ENCODE peak calls at places on chromosomes 6 and 20, in nine cellular contexts. One of them, this sample, is unnamed. For H3K27me3, the result is how much of the 10 kb centered on the place peaks cover.

GRCh38 chr6:149855040-149855654 is 9.0 kb downstream of the LRP11 start:
- DNase-seq in tibial artery: no peak
- DNase-seq in fibroblast of lung: peak
- DNase-seq in CD8-positive, alpha-beta memory T cell: no peak
- DNase-seq in sigmoid colon: no peak
- DNase-seq in ovary: no peak
- DNase-seq in SJSA1: peak
- DNase-seq in cardiac muscle cell: peak
- DNase-seq in tibial nerve: no peak
- DNase-seq in this sample: no peak

GRCh38 chr6:104771258-104771832 is 88.4 kb downstream of the HACE1 start:
- DNase-seq in tibial artery: no peak
- DNase-seq in fibroblast of lung: peak
- DNase-seq in CD8-positive, alpha-beta memory T cell: peak
- DNase-seq in sigmoid colon: no peak
- DNase-seq in ovary: no peak
- DNase-seq in SJSA1: no peak
- DNase-seq in cardiac muscle cell: peak
- DNase-seq in tibial nerve: no peak
- DNase-seq in this sample: no peak

GRCh38 chr20:63036266-63036665 is 29.5 kb upstream of the BHLHE23 start:
- DNase-seq in tibial artery: no peak
- DNase-seq in fibroblast of lung: no peak
- DNase-seq in CD8-positive, alpha-beta memory T cell: no peak
- DNase-seq in sigmoid colon: peak
- DNase-seq in ovary: no peak
- DNase-seq in SJSA1: no peak
- DNase-seq in cardiac muscle cell: no peak
- DNase-seq in tibial nerve: no peak
- DNase-seq in this sample: no peak

GRCh38 chr20:20211274-20211987 is 156.5 kb upstream of the INSM1 start:
- DNase-seq in tibial artery: no peak
- DNase-seq in fibroblast of lung: no peak
- DNase-seq in CD8-positive, alpha-beta memory T cell: no peak
- DNase-seq in sigmoid colon: no peak
- DNase-seq in ovary: no peak
- DNase-seq in SJSA1: no peak
- DNase-seq in cardiac muscle cell: no peak
- DNase-seq in tibial nerve: no peak
- DNase-seq in this sample: no peak

GRCh38 chr6:6895929-6896328 is 211.8 kb upstream of the RREB1 start:
- DNase-seq in tibial artery: no peak
- DNase-seq in fibroblast of lung: no peak
- DNase-seq in CD8-positive, alpha-beta memory T cell: no peak
- DNase-seq in sigmoid colon: no peak
- DNase-seq in ovary: no peak
- DNase-seq in SJSA1: no peak
- DNase-seq in cardiac muscle cell: no peak
- DNase-seq in tibial nerve: no peak
- DNase-seq in this sample: no peak

GRCh38 chr6:108627692-108628565 is 67.2 kb downstream of the FOXO3 start:
- DNase-seq in tibial artery: no peak
- DNase-seq in fibroblast of lung: peak
- DNase-seq in CD8-positive, alpha-beta memory T cell: no peak
- DNase-seq in sigmoid colon: no peak
- DNase-seq in ovary: no peak
- DNase-seq in SJSA1: no peak
- DNase-seq in cardiac muscle cell: peak
- DNase-seq in tibial nerve: no peak
- DNase-seq in this sample: no peak

GRCh38 chr20:53001502-53002301 is 29.5 kb downstream of the TSHZ2 start:
- DNase-seq in tibial artery: no peak
- DNase-seq in fibroblast of lung: no peak
- DNase-seq in CD8-positive, alpha-beta memory T cell: peak
- DNase-seq in sigmoid colon: no peak
- DNase-seq in ovary: no peak
- DNase-seq in SJSA1: no peak
- DNase-seq in cardiac muscle cell: peak
- DNase-seq in tibial nerve: no peak
- DNase-seq in this sample: no peak

GRCh38 chr20:49843139-49843538 is 30.5 kb downstream of the SLC9A8 start:
- DNase-seq in tibial artery: no peak
- DNase-seq in fibroblast of lung: no peak
- DNase-seq in CD8-positive, alpha-beta memory T cell: no peak
- DNase-seq in sigmoid colon: no peak
- DNase-seq in ovary: no peak
- DNase-seq in SJSA1: no peak
- DNase-seq in cardiac muscle cell: no peak
- DNase-seq in tibial nerve: no peak
- DNase-seq in this sample: no peak

GRCh38 chr20:58852559-58853271 is at the start of gene GNAS:
- DNase-seq in tibial artery: no peak
- DNase-seq in fibroblast of lung: peak
- DNase-seq in CD8-positive, alpha-beta memory T cell: no peak
- DNase-seq in sigmoid colon: no peak
- DNase-seq in ovary: no peak
- DNase-seq in SJSA1: no peak
- DNase-seq in cardiac muscle cell: peak
- DNase-seq in tibial nerve: peak
- DNase-seq in this sample: peak

GRCh38 chr20:51800769-51801219 is 1.5 kb downstream of the SALL4 start:
- DNase-seq in tibial artery: no peak
- DNase-seq in fibroblast of lung: peak
- DNase-seq in CD8-positive, alpha-beta memory T cell: no peak
- DNase-seq in sigmoid colon: no peak
- DNase-seq in ovary: no peak
- DNase-seq in SJSA1: no peak
- DNase-seq in cardiac muscle cell: peak
- DNase-seq in tibial nerve: no peak
- DNase-seq in this sample: no peak

GRCh38 chr20:52379723-52380336 is 188.3 kb upstream of the ZFP64 start:
- DNase-seq in tibial artery: peak
- DNase-seq in fibroblast of lung: peak
- DNase-seq in CD8-positive, alpha-beta memory T cell: peak
- DNase-seq in sigmoid colon: no peak
- DNase-seq in ovary: no peak
- DNase-seq in SJSA1: no peak
- DNase-seq in cardiac muscle cell: peak
- DNase-seq in tibial nerve: peak
- DNase-seq in this sample: no peak

GRCh38 chr6:52139985-52140680 is 46.0 kb upstream of the IL17A start:
- DNase-seq in tibial artery: no peak
- DNase-seq in fibroblast of lung: no peak
- DNase-seq in CD8-positive, alpha-beta memory T cell: no peak
- DNase-seq in sigmoid colon: no peak
- DNase-seq in ovary: no peak
- DNase-seq in SJSA1: no peak
- DNase-seq in cardiac muscle cell: no peak
- DNase-seq in tibial nerve: no peak
- DNase-seq in this sample: no peak

GRCh38 chr6:57173886-57174510 is 1.9 kb downstream of the BAG2 start:
- DNase-seq in tibial artery: no peak
- DNase-seq in fibroblast of lung: peak
- DNase-seq in CD8-positive, alpha-beta memory T cell: no peak
- DNase-seq in sigmoid colon: no peak
- DNase-seq in ovary: no peak
- DNase-seq in SJSA1: peak
- DNase-seq in cardiac muscle cell: peak
- DNase-seq in tibial nerve: peak
- DNase-seq in this sample: no peak

GRCh38 chr6:57174511-57174907 is 2.4 kb downstream of the BAG2 start:
- DNase-seq in tibial artery: no peak
- DNase-seq in fibroblast of lung: no peak
- DNase-seq in CD8-positive, alpha-beta memory T cell: no peak
- DNase-seq in sigmoid colon: no peak
- DNase-seq in ovary: no peak
- DNase-seq in SJSA1: no peak
- DNase-seq in cardiac muscle cell: no peak
- DNase-seq in tibial nerve: no peak
- DNase-seq in this sample: no peak

GRCh38 chr6:57177545-57178225 is 5.6 kb downstream of the BAG2 start:
- DNase-seq in tibial artery: peak
- DNase-seq in fibroblast of lung: peak
- DNase-seq in CD8-positive, alpha-beta memory T cell: no peak
- DNase-seq in sigmoid colon: peak
- DNase-seq in ovary: peak
- DNase-seq in SJSA1: no peak
- DNase-seq in cardiac muscle cell: peak
- DNase-seq in tibial nerve: peak
- DNase-seq in this sample: no peak

GRCh38 chr6:57172136-57173055 is at the start of gene BAG2:
- DNase-seq in tibial artery: peak
- DNase-seq in fibroblast of lung: peak
- DNase-seq in CD8-positive, alpha-beta memory T cell: peak
- DNase-seq in sigmoid colon: peak
- DNase-seq in ovary: peak
- DNase-seq in SJSA1: peak
- DNase-seq in cardiac muscle cell: peak
- DNase-seq in tibial nerve: peak
- DNase-seq in this sample: peak

GRCh38 chr6:57173056-57173885 is 1.1 kb downstream of the BAG2 start:
- DNase-seq in tibial artery: no peak
- DNase-seq in fibroblast of lung: peak
- DNase-seq in CD8-positive, alpha-beta memory T cell: peak
- DNase-seq in sigmoid colon: no peak
- DNase-seq in ovary: peak
- DNase-seq in SJSA1: no peak
- DNase-seq in cardiac muscle cell: peak
- DNase-seq in tibial nerve: no peak
- DNase-seq in this sample: no peak
- H3K27ac ChIP-seq in tibial artery: peak
- H3K27ac ChIP-seq in fibroblast of lung: peak
- H3K27ac ChIP-seq in CD8-positive, alpha-beta memory T cell: peak
- H3K27ac ChIP-seq in sigmoid colon: peak
- H3K27ac ChIP-seq in ovary: peak
- H3K27ac ChIP-seq in SJSA1: peak
- H3K27ac ChIP-seq in cardiac muscle cell: peak
- H3K27ac ChIP-seq in tibial nerve: peak
- H3K27ac ChIP-seq in this sample: peak

GRCh38 chr20:3681352-3681930 is 369 bp downstream of the ADAM33 start:
- DNase-seq in tibial artery: no peak
- DNase-seq in fibroblast of lung: no peak
- DNase-seq in CD8-positive, alpha-beta memory T cell: no peak
- DNase-seq in sigmoid colon: peak
- DNase-seq in ovary: peak
- DNase-seq in SJSA1: no peak
- DNase-seq in cardiac muscle cell: no peak
- DNase-seq in tibial nerve: no peak
- DNase-seq in this sample: no peak

GRCh38 chr20:3679749-3680700 is 1.8 kb downstream of the ADAM33 start:
- DNase-seq in tibial artery: peak
- DNase-seq in fibroblast of lung: peak
- DNase-seq in CD8-positive, alpha-beta memory T cell: no peak
- DNase-seq in sigmoid colon: peak
- DNase-seq in ovary: peak
- DNase-seq in SJSA1: no peak
- DNase-seq in cardiac muscle cell: peak
- DNase-seq in tibial nerve: peak
- DNase-seq in this sample: no peak

GRCh38 chr20:3678893-3679720 is 2.7 kb downstream of the ADAM33 start:
- DNase-seq in tibial artery: no peak
- DNase-seq in fibroblast of lung: no peak
- DNase-seq in CD8-positive, alpha-beta memory T cell: no peak
- DNase-seq in sigmoid colon: peak
- DNase-seq in ovary: no peak
- DNase-seq in SJSA1: no peak
- DNase-seq in cardiac muscle cell: no peak
- DNase-seq in tibial nerve: peak
- DNase-seq in this sample: no peak

GRCh38 chr20:3680701-3681351 is 984 bp downstream of the ADAM33 start:
- DNase-seq in tibial artery: no peak
- DNase-seq in fibroblast of lung: peak
- DNase-seq in CD8-positive, alpha-beta memory T cell: no peak
- DNase-seq in sigmoid colon: peak
- DNase-seq in ovary: no peak
- DNase-seq in SJSA1: no peak
- DNase-seq in cardiac muscle cell: no peak
- DNase-seq in tibial nerve: no peak
- DNase-seq in this sample: no peak

DNA sequence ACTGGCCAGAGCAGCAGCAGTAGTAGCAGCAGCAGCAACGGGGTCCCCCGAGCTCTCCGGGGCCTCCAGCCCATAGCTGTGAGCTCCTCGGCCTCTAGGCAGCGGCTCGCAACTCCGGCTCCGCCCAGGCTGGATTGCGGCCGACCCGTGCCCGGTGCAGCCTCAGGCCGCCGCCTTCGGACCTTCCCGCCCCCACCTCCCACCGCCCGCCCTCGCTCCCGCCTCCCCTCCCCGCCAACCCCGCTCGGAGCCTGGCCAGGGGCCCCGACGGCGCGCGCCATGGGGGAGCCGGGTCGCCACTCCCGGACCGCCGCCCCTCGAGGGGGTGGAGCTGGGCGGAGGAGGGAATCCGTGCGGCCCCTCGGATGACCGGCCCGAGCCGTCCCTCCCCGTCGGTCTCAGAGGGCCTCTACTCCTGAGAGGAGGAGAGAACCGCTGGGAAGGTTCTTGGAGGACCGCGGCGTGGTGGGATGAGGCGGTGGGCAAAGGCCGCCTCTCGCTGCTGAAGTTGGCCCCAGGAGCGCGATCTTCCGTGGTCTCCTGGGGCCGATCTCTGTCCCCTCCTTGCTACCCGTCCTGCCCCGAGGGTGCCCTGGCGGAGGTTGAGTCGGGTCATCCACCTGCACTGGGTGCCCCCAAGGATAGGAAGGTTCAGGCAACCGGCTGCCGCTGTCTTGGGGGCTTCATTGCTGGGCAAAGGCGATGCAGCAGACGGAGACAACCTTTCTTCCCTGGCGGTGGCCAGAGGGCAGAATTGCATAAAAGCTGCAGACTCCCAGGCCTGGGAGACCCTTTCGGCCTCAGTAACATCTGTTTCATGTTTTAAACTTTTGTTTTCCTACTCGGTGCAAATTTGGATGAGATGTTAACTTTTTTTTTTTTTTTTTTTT is at the start of gene ADAM33:
- DNase-seq in tibial artery: no peak
- DNase-seq in fibroblast of lung: peak
- DNase-seq in CD8-positive, alpha-beta memory T cell: no peak
- DNase-seq in sigmoid colon: peak
- DNase-seq in ovary: peak
- DNase-seq in SJSA1: no peak
- DNase-seq in cardiac muscle cell: peak
- DNase-seq in tibial nerve: peak
- DNase-seq in this sample: no peak
- H3K27me3 ChIP-seq in tibial artery: under half
- H3K27me3 ChIP-seq in fibroblast of lung: under half
- H3K27me3 ChIP-seq in CD8-positive, alpha-beta memory T cell: under half
- H3K27me3 ChIP-seq in sigmoid colon: under half
- H3K27me3 ChIP-seq in ovary: under half
- H3K27me3 ChIP-seq in SJSA1: under half
- H3K27me3 ChIP-seq in cardiac muscle cell: under half
- H3K27me3 ChIP-seq in tibial nerve: under half
- H3K27me3 ChIP-seq in this sample: under half

GRCh38 chr6:148416309-148416965 is 73.8 kb downstream of the SASH1 start:
- DNase-seq in tibial artery: no peak
- DNase-seq in fibroblast of lung: no peak
- DNase-seq in CD8-positive, alpha-beta memory T cell: no peak
- DNase-seq in sigmoid colon: no peak
- DNase-seq in ovary: no peak
- DNase-seq in SJSA1: no peak
- DNase-seq in cardiac muscle cell: no peak
- DNase-seq in tibial nerve: no peak
- DNase-seq in this sample: no peak
- H3K27ac ChIP-seq in tibial artery: peak
- H3K27ac ChIP-seq in fibroblast of lung: no peak
- H3K27ac ChIP-seq in CD8-positive, alpha-beta memory T cell: no peak
- H3K27ac ChIP-seq in sigmoid colon: no peak
- H3K27ac ChIP-seq in ovary: no peak
- H3K27ac ChIP-seq in SJSA1: no peak
- H3K27ac ChIP-seq in cardiac muscle cell: no peak
- H3K27ac ChIP-seq in tibial nerve: no peak
- H3K27ac ChIP-seq in this sample: no peak

GRCh38 chr6:45419574-45420082 is 41.9 kb upstream of the SUPT3H start:
- DNase-seq in tibial artery: no peak
- DNase-seq in fibroblast of lung: peak
- DNase-seq in CD8-positive, alpha-beta memory T cell: peak
- DNase-seq in sigmoid colon: peak
- DNase-seq in ovary: peak
- DNase-seq in SJSA1: peak
- DNase-seq in cardiac muscle cell: peak
- DNase-seq in tibial nerve: peak
- DNase-seq in this sample: no peak
- H3K27me3 ChIP-seq in tibial artery: half or more
- H3K27me3 ChIP-seq in fibroblast of lung: under half
- H3K27me3 ChIP-seq in CD8-positive, alpha-beta memory T cell: under half
- H3K27me3 ChIP-seq in sigmoid colon: under half
- H3K27me3 ChIP-seq in ovary: under half
- H3K27me3 ChIP-seq in SJSA1: under half
- H3K27me3 ChIP-seq in cardiac muscle cell: half or more
- H3K27me3 ChIP-seq in tibial nerve: under half
- H3K27me3 ChIP-seq in this sample: half or more

This sample was measured in dorsolateral prefrontal cortex.